ENCODE peak calls at places on chromosomes 6 and 20, in ten cellular contexts. U is T-cell, N is NCI-H187, O is DMS153, L is AG10803, D is endodermal cell, P is left ventricle myocardium inferior, Y is NCI-H2171 treated with DMSO at 0.1 percent for 48 hours, G is hypothalamus, Q is renal cortical epithelial cell. V is an unnamed sample.

GRCh38 chr6:10977231-10977968 is 66.7 kb downstream of the ELOVL2 start:
- DNase-seq in G (no peak), Q (no peak), N (no peak), D (peak), O (no peak), P (no peak), L (no peak), Y (no peak), U (no peak), V (no peak)

GRCh38 chr6:14321992-14322772 is 204.6 kb downstream of the CD83 start:
- DNase-seq in G (no peak), Y (no peak), O (no peak), L (no peak), D (peak), Q (no peak), U (no peak), P (peak), N (peak), V (no peak)

GRCh38 chr6:160065200-160065599 is 56.4 kb upstream of the SLC22A1 start:
- DNase-seq in L (no peak), O (no peak), G (no peak), U (no peak), D (no peak), Y (no peak), N (no peak), Q (no peak), P (no peak), V (no peak)

GRCh38 chr6:45951771-45952529 is 63.7 kb downstream of the CLIC5 start:
- DNase-seq in D (no peak), L (peak), O (no peak), Q (peak), P (no peak), G (no peak), N (no peak), Y (no peak), U (no peak), V (no peak)

GRCh38 chr20:9301129-9302072 is 213.0 kb upstream of the LAMP5 start:
- DNase-seq in L (peak), Y (peak), Q (peak), O (peak), D (no peak), U (no peak), G (no peak), N (no peak), P (no peak), V (no peak)

GRCh38 chr6:27873101-27874030 is 38.8 kb downstream of the OR2B2 start:
- DNase-seq in L (peak), P (peak), U (peak), D (peak), G (no peak), Q (peak), N (peak), O (peak), Y (peak), V (peak)

GRCh38 chr20:62358171-62358719 is 8.9 kb downstream of the LAMA5 start:
- DNase-seq in Y (no peak), P (peak), Q (peak), O (no peak), G (no peak), N (no peak), L (no peak), U (no peak), D (no peak), V (no peak)

GRCh38 chr6:169093121-169093723 is 160.4 kb downstream of the THBS2 start:
- DNase-seq in U (no peak), G (no peak), D (no peak), P (no peak), O (no peak), L (peak), Y (no peak), N (no peak), Q (no peak), V (no peak)

GRCh38 chr6:14270925-14271791 is 153.6 kb downstream of the CD83 start:
- DNase-seq in L (peak), N (no peak), D (peak), Q (peak), Y (peak), G (no peak), O (no peak), U (peak), P (no peak), V (peak)

GRCh38 chr6:30915591-30915946 is 1.5 kb downstream of the VARS2 start:
- DNase-seq in Y (peak), L (peak), Q (peak), O (peak), G (no peak), P (no peak), U (no peak), N (no peak), D (peak), V (peak)

GRCh38 chr20:49558826-49559225 is 9.1 kb downstream of the PTGIS start:
- DNase-seq in L (no peak), U (no peak), G (no peak), P (no peak), N (no peak), Y (no peak), D (peak), Q (no peak), O (no peak), V (no peak)

GRCh38 chr6:35725721-35726438 is 11.0 kb upstream of the ARMC12 start:
- DNase-seq in N (no peak), P (peak), O (no peak), U (no peak), Y (no peak), L (no peak), G (peak), D (peak), Q (peak), V (no peak)

GRCh38 chr20:57013741-57014140 is 252.7 kb downstream of the BMP7 start:
- DNase-seq in O (no peak), N (no peak), Q (no peak), U (no peak), G (no peak), D (peak), Y (no peak), L (no peak), P (no peak), V (no peak)